ENCODE peak calls at places on chromosome 2, in ten cellular contexts. One of them, this sample, is unnamed.

GRCh38 chr2:18178736-18179349 is 300.4 kb downstream of the KCNS3 start:
- DNase-seq in uterus: no peak
- DNase-seq in mammary epithelial cell: peak
- DNase-seq in CD8-positive, alpha-beta T cell: no peak
- DNase-seq in omental fat pad: no peak
- DNase-seq in AG04449: no peak
- DNase-seq in A549: peak
- DNase-seq in cardiac fibroblast: peak
- DNase-seq in osteoblast: peak
- DNase-seq in HCT116: peak
- DNase-seq in this sample: peak

GRCh38 chr2:29117636-29118303 is 2.6 kb downstream of the CLIP4 start:
- DNase-seq in CD8-positive, alpha-beta T cell: no peak
- DNase-seq in HCT116: peak
- DNase-seq in cardiac fibroblast: peak
- DNase-seq in uterus: no peak
- DNase-seq in A549: peak
- DNase-seq in AG04449: no peak
- DNase-seq in mammary epithelial cell: peak
- DNase-seq in omental fat pad: no peak
- DNase-seq in osteoblast: peak
- DNase-seq in this sample: no peak

GRCh38 chr2:101921961-101922325 is 69.8 kb upstream of the IL1R2 start:
- DNase-seq in uterus: no peak
- DNase-seq in AG04449: no peak
- DNase-seq in osteoblast: no peak
- DNase-seq in cardiac fibroblast: no peak
- DNase-seq in CD8-positive, alpha-beta T cell: no peak
- DNase-seq in HCT116: no peak
- DNase-seq in omental fat pad: no peak
- DNase-seq in A549: no peak
- DNase-seq in mammary epithelial cell: no peak
- DNase-seq in this sample: no peak

GRCh38 chr2:196566969-196567666 is 72.4 kb upstream of the CCDC150 start:
- DNase-seq in mammary epithelial cell: no peak
- DNase-seq in A549: no peak
- DNase-seq in cardiac fibroblast: no peak
- DNase-seq in uterus: no peak
- DNase-seq in CD8-positive, alpha-beta T cell: no peak
- DNase-seq in osteoblast: no peak
- DNase-seq in AG04449: no peak
- DNase-seq in HCT116: no peak
- DNase-seq in omental fat pad: no peak
- DNase-seq in this sample: no peak

GRCh38 chr2:175750195-175750594 is 251.9 kb downstream of the LNPK start:
- DNase-seq in cardiac fibroblast: no peak
- DNase-seq in mammary epithelial cell: no peak
- DNase-seq in HCT116: no peak
- DNase-seq in uterus: no peak
- DNase-seq in A549: no peak
- DNase-seq in AG04449: no peak
- DNase-seq in CD8-positive, alpha-beta T cell: no peak
- DNase-seq in omental fat pad: no peak
- DNase-seq in osteoblast: no peak
- DNase-seq in this sample: no peak

GRCh38 chr2:219557791-219558785 is 13.3 kb downstream of the OBSL1 start:
- DNase-seq in uterus: no peak
- DNase-seq in mammary epithelial cell: no peak
- DNase-seq in osteoblast: peak
- DNase-seq in A549: no peak
- DNase-seq in CD8-positive, alpha-beta T cell: no peak
- DNase-seq in omental fat pad: no peak
- DNase-seq in cardiac fibroblast: no peak
- DNase-seq in HCT116: no peak
- DNase-seq in AG04449: no peak
- DNase-seq in this sample: no peak

GRCh38 chr2:238404406-238405216 is 22.1 kb upstream of the ASB1 start:
- DNase-seq in cardiac fibroblast: no peak
- DNase-seq in mammary epithelial cell: no peak
- DNase-seq in omental fat pad: no peak
- DNase-seq in osteoblast: no peak
- DNase-seq in uterus: no peak
- DNase-seq in HCT116: no peak
- DNase-seq in AG04449: no peak
- DNase-seq in CD8-positive, alpha-beta T cell: no peak
- DNase-seq in A549: no peak
- DNase-seq in this sample: no peak

GRCh38 chr2:66445781-66446177 is 10.9 kb downstream of the MEIS1 start:
- DNase-seq in osteoblast: no peak
- DNase-seq in CD8-positive, alpha-beta T cell: no peak
- DNase-seq in HCT116: no peak
- DNase-seq in mammary epithelial cell: no peak
- DNase-seq in cardiac fibroblast: no peak
- DNase-seq in uterus: no peak
- DNase-seq in A549: no peak
- DNase-seq in AG04449: no peak
- DNase-seq in omental fat pad: no peak
- DNase-seq in this sample: no peak

GRCh38 chr2:30670453-30670852 is 136.8 kb downstream of the CAPN13 start:
- DNase-seq in omental fat pad: no peak
- DNase-seq in A549: no peak
- DNase-seq in uterus: no peak
- DNase-seq in AG04449: no peak
- DNase-seq in HCT116: no peak
- DNase-seq in mammary epithelial cell: no peak
- DNase-seq in cardiac fibroblast: no peak
- DNase-seq in CD8-positive, alpha-beta T cell: no peak
- DNase-seq in osteoblast: no peak
- DNase-seq in this sample: no peak

GRCh38 chr2:43051316-43051715 is 175.1 kb downstream of the ZFP36L2 start:
- DNase-seq in A549: peak
- DNase-seq in HCT116: peak
- DNase-seq in cardiac fibroblast: peak
- DNase-seq in AG04449: no peak
- DNase-seq in CD8-positive, alpha-beta T cell: peak
- DNase-seq in omental fat pad: no peak
- DNase-seq in osteoblast: peak
- DNase-seq in mammary epithelial cell: peak
- DNase-seq in uterus: no peak
- DNase-seq in this sample: no peak

GRCh38 chr2:64035067-64035942 is 16.1 kb upstream of the VPS54 start:
- DNase-seq in omental fat pad: no peak
- DNase-seq in AG04449: no peak
- DNase-seq in A549: no peak
- DNase-seq in uterus: no peak
- DNase-seq in osteoblast: no peak
- DNase-seq in mammary epithelial cell: no peak
- DNase-seq in CD8-positive, alpha-beta T cell: no peak
- DNase-seq in cardiac fibroblast: no peak
- DNase-seq in HCT116: no peak
- DNase-seq in this sample: no peak

GRCh38 chr2:14626873-14627272 is 5.6 kb upstream of the LRATD1 start:
- DNase-seq in uterus: no peak
- DNase-seq in omental fat pad: no peak
- DNase-seq in mammary epithelial cell: peak
- DNase-seq in HCT116: no peak
- DNase-seq in CD8-positive, alpha-beta T cell: no peak
- DNase-seq in osteoblast: no peak
- DNase-seq in AG04449: no peak
- DNase-seq in A549: no peak
- DNase-seq in cardiac fibroblast: no peak
- DNase-seq in this sample: no peak

GRCh38 chr2:188089896-188090295 is 201.8 kb upstream of the GULP1 start:
- DNase-seq in uterus: no peak
- DNase-seq in A549: no peak
- DNase-seq in osteoblast: no peak
- DNase-seq in HCT116: no peak
- DNase-seq in AG04449: no peak
- DNase-seq in omental fat pad: no peak
- DNase-seq in cardiac fibroblast: peak
- DNase-seq in mammary epithelial cell: peak
- DNase-seq in CD8-positive, alpha-beta T cell: no peak
- DNase-seq in this sample: no peak

GRCh38 chr2:61179701-61180639 is 18.0 kb downstream of the C2orf74 start:
- DNase-seq in mammary epithelial cell: peak
- DNase-seq in CD8-positive, alpha-beta T cell: no peak
- DNase-seq in A549: no peak
- DNase-seq in uterus: peak
- DNase-seq in HCT116: no peak
- DNase-seq in osteoblast: peak
- DNase-seq in AG04449: no peak
- DNase-seq in omental fat pad: no peak
- DNase-seq in cardiac fibroblast: peak
- DNase-seq in this sample: no peak

GRCh38 chr2:61180686-61181085 is 18.7 kb downstream of the C2orf74 start:
- DNase-seq in AG04449: no peak
- DNase-seq in osteoblast: peak
- DNase-seq in HCT116: no peak
- DNase-seq in uterus: no peak
- DNase-seq in A549: no peak
- DNase-seq in mammary epithelial cell: no peak
- DNase-seq in omental fat pad: no peak
- DNase-seq in CD8-positive, alpha-beta T cell: no peak
- DNase-seq in cardiac fibroblast: no peak
- DNase-seq in this sample: no peak

GRCh38 chr2:61176755-61177726 is 15.1 kb downstream of the C2orf74 start:
- DNase-seq in osteoblast: peak
- DNase-seq in cardiac fibroblast: peak
- DNase-seq in AG04449: no peak
- DNase-seq in A549: peak
- DNase-seq in HCT116: peak
- DNase-seq in CD8-positive, alpha-beta T cell: peak
- DNase-seq in omental fat pad: peak
- DNase-seq in uterus: peak
- DNase-seq in mammary epithelial cell: peak
- DNase-seq in this sample: peak

GRCh38 chr2:61178603-61179545 is 16.9 kb downstream of the C2orf74 start:
- DNase-seq in CD8-positive, alpha-beta T cell: no peak
- DNase-seq in uterus: no peak
- DNase-seq in osteoblast: peak
- DNase-seq in HCT116: no peak
- DNase-seq in A549: no peak
- DNase-seq in AG04449: no peak
- DNase-seq in mammary epithelial cell: no peak
- DNase-seq in omental fat pad: no peak
- DNase-seq in cardiac fibroblast: peak
- DNase-seq in this sample: no peak

GRCh38 chr2:61177727-61178549 is 15.9 kb downstream of the C2orf74 start:
- DNase-seq in AG04449: no peak
- DNase-seq in HCT116: no peak
- DNase-seq in osteoblast: peak
- DNase-seq in A549: no peak
- DNase-seq in uterus: peak
- DNase-seq in cardiac fibroblast: peak
- DNase-seq in omental fat pad: no peak
- DNase-seq in CD8-positive, alpha-beta T cell: peak
- DNase-seq in mammary epithelial cell: peak
- DNase-seq in this sample: no peak
- TF ChIP-seq CTCF in AG04449: no peak
- TF ChIP-seq CTCF in HCT116: no peak
- TF ChIP-seq CTCF in osteoblast: no peak
- TF ChIP-seq CTCF in A549: no peak
- TF ChIP-seq CTCF in uterus: no peak
- TF ChIP-seq CTCF in cardiac fibroblast: no peak
- TF ChIP-seq CTCF in omental fat pad: no peak
- TF ChIP-seq CTCF in CD8-positive, alpha-beta T cell: no peak
- TF ChIP-seq CTCF in mammary epithelial cell: no peak
- TF ChIP-seq CTCF in this sample: no peak

DNA sequence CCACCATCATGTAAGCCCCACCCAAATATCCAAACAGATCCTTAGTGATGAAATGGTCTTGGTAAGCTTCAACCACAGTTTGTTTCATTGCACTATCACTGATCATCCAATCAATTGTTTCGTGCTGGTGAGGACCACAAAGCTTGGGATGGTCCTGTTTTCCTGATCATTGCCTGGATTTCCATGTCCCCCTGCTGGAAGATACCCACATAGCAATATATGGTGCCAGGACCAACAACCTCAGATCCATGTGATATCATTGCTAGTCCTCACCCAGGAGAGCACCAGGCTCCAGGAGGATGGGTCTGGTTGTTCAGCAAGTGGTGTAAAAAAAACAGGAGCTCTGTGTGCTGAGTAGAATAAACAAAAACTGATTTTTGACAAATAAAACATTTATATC is 206.5 kb upstream of the SH3BP4 start:
- DNase-seq in A549: peak
- DNase-seq in mammary epithelial cell: no peak
- DNase-seq in omental fat pad: no peak
- DNase-seq in AG04449: no peak
- DNase-seq in CD8-positive, alpha-beta T cell: no peak
- DNase-seq in HCT116: no peak
- DNase-seq in osteoblast: no peak
- DNase-seq in cardiac fibroblast: no peak
- DNase-seq in uterus: no peak
- DNase-seq in this sample: no peak
- TF ChIP-seq CTCF in A549: no peak
- TF ChIP-seq CTCF in mammary epithelial cell: peak
- TF ChIP-seq CTCF in omental fat pad: no peak
- TF ChIP-seq CTCF in AG04449: no peak
- TF ChIP-seq CTCF in CD8-positive, alpha-beta T cell: no peak
- TF ChIP-seq CTCF in HCT116: peak
- TF ChIP-seq CTCF in osteoblast: no peak
- TF ChIP-seq CTCF in cardiac fibroblast: no peak
- TF ChIP-seq CTCF in uterus: no peak
- TF ChIP-seq CTCF in this sample: no peak

GRCh38 chr2:99818842-99819241 is 323.5 kb downstream of the AFF3 start:
- DNase-seq in AG04449: no peak
- DNase-seq in osteoblast: peak
- DNase-seq in HCT116: peak
- DNase-seq in uterus: no peak
- DNase-seq in mammary epithelial cell: peak
- DNase-seq in omental fat pad: no peak
- DNase-seq in A549: peak
- DNase-seq in cardiac fibroblast: peak
- DNase-seq in CD8-positive, alpha-beta T cell: no peak
- DNase-seq in this sample: no peak
- TF ChIP-seq CTCF in AG04449: no peak
- TF ChIP-seq CTCF in osteoblast: peak
- TF ChIP-seq CTCF in HCT116: peak
- TF ChIP-seq CTCF in uterus: peak
- TF ChIP-seq CTCF in mammary epithelial cell: peak
- TF ChIP-seq CTCF in omental fat pad: no peak
- TF ChIP-seq CTCF in A549: peak
- TF ChIP-seq CTCF in cardiac fibroblast: peak
- TF ChIP-seq CTCF in CD8-positive, alpha-beta T cell: no peak
- TF ChIP-seq CTCF in this sample: peak

GRCh38 chr2:139940701-139941100 is 1160.5 kb upstream of the NXPH2 start:
- DNase-seq in CD8-positive, alpha-beta T cell: no peak
- DNase-seq in osteoblast: no peak
- DNase-seq in A549: no peak
- DNase-seq in uterus: no peak
- DNase-seq in HCT116: no peak
- DNase-seq in cardiac fibroblast: no peak
- DNase-seq in omental fat pad: no peak
- DNase-seq in AG04449: no peak
- DNase-seq in mammary epithelial cell: no peak
- DNase-seq in this sample: no peak

GRCh38 chr2:139949242-139949972 is 1169.2 kb upstream of the NXPH2 start:
- DNase-seq in omental fat pad: no peak
- DNase-seq in A549: no peak
- DNase-seq in AG04449: no peak
- DNase-seq in cardiac fibroblast: no peak
- DNase-seq in uterus: no peak
- DNase-seq in osteoblast: peak
- DNase-seq in mammary epithelial cell: no peak
- DNase-seq in HCT116: no peak
- DNase-seq in CD8-positive, alpha-beta T cell: no peak
- DNase-seq in this sample: no peak

GRCh38 chr2:139946690-139947089 is 1166.5 kb upstream of the NXPH2 start:
- DNase-seq in cardiac fibroblast: no peak
- DNase-seq in A549: no peak
- DNase-seq in osteoblast: no peak
- DNase-seq in omental fat pad: no peak
- DNase-seq in uterus: no peak
- DNase-seq in AG04449: no peak
- DNase-seq in CD8-positive, alpha-beta T cell: no peak
- DNase-seq in mammary epithelial cell: no peak
- DNase-seq in HCT116: peak
- DNase-seq in this sample: no peak
- TF ChIP-seq CTCF in cardiac fibroblast: no peak
- TF ChIP-seq CTCF in A549: no peak
- TF ChIP-seq CTCF in osteoblast: no peak
- TF ChIP-seq CTCF in omental fat pad: no peak
- TF ChIP-seq CTCF in uterus: no peak
- TF ChIP-seq CTCF in AG04449: no peak
- TF ChIP-seq CTCF in CD8-positive, alpha-beta T cell: no peak
- TF ChIP-seq CTCF in mammary epithelial cell: peak
- TF ChIP-seq CTCF in HCT116: peak
- TF ChIP-seq CTCF in this sample: no peak

This sample was measured in AG04450.